ENCODE peak calls at places on chromosomes 5 and 9, in ten cellular contexts. B, I, N, M, O, G, Z, S, C and R are unnamed samples.
A peak's percentile ranks its signal among the peaks of the same experiment; 100 is the strongest.

GRCh38 chr9:37969130-37969529 is 65.2 kb upstream of the SLC25A51 start:
- DNase-seq in B (no peak), M (no peak), C (peak; percentile 71), G (peak; percentile 94), I (no peak), S (peak; percentile 18), O (peak; percentile 81), Z (no peak), N (no peak), R (no peak)

GRCh38 chr5:149735066-149735465 is 5.0 kb downstream of the PPARGC1B start:
- DNase-seq in Z (no peak), B (no peak), C (no peak), M (no peak), G (no peak), O (peak; percentile 13), I (no peak), S (no peak), N (no peak), R (no peak)

GRCh38 chr5:169875091-169875727 is 105.1 kb downstream of the INSYN2B start:
- DNase-seq in G (no peak), I (no peak), O (peak; percentile 72), C (no peak), B (no peak), M (no peak), Z (no peak), N (no peak), S (no peak), R (no peak)

GRCh38 chr5:4375640-4376039 is 764.5 kb upstream of the ADAMTS16 start:
- DNase-seq in Z (no peak), G (no peak), N (no peak), B (no peak), M (no peak), C (no peak), S (no peak), I (no peak), O (no peak), R (no peak)

GRCh38 chr5:74660863-74661262 is 20.3 kb upstream of the ENC1 start:
- DNase-seq in B (no peak), N (no peak), O (no peak), S (no peak), I (no peak), G (no peak), M (no peak), C (no peak), Z (no peak), R (peak; percentile 17)

GRCh38 chr5:153907170-153907775 is 131.4 kb downstream of the FAM114A2 start:
- DNase-seq in G (no peak), S (no peak), N (no peak), O (no peak), M (no peak), B (no peak), C (no peak), Z (no peak), I (no peak), R (no peak)

GRCh38 chr5:32264954-32265572 is 47.7 kb downstream of the MTMR12 start:
- DNase-seq in I (no peak), N (no peak), S (no peak), B (no peak), Z (no peak), C (no peak), G (no peak), O (no peak), M (no peak), R (no peak)

GRCh38 chr9:7656648-7657047 is 142.9 kb downstream of the DMAC1 start:
- DNase-seq in S (no peak), I (no peak), C (no peak), O (peak; percentile 6), N (no peak), M (no peak), G (peak; percentile 46), Z (no peak), B (no peak), R (no peak)

GRCh38 chr5:171709930-171710329 is 75.7 kb upstream of the SMIM23 start:
- DNase-seq in Z (no peak), B (peak; percentile 42), N (no peak), O (no peak), S (no peak), C (no peak), G (no peak), M (no peak), I (no peak), R (peak; percentile 47)

GRCh38 chr5:147373328-147373727 is 136.5 kb downstream of the DPYSL3 start:
- DNase-seq in Z (no peak), S (no peak), G (no peak), O (no peak), I (no peak), M (no peak), C (no peak), B (no peak), N (no peak), R (no peak)

GRCh38 chr5:147371290-147371689 is 136.5 kb downstream of the STK32A start:
- DNase-seq in M (no peak), B (no peak), N (no peak), S (no peak), O (no peak), I (no peak), G (no peak), C (no peak), Z (no peak), R (no peak)

DNA sequence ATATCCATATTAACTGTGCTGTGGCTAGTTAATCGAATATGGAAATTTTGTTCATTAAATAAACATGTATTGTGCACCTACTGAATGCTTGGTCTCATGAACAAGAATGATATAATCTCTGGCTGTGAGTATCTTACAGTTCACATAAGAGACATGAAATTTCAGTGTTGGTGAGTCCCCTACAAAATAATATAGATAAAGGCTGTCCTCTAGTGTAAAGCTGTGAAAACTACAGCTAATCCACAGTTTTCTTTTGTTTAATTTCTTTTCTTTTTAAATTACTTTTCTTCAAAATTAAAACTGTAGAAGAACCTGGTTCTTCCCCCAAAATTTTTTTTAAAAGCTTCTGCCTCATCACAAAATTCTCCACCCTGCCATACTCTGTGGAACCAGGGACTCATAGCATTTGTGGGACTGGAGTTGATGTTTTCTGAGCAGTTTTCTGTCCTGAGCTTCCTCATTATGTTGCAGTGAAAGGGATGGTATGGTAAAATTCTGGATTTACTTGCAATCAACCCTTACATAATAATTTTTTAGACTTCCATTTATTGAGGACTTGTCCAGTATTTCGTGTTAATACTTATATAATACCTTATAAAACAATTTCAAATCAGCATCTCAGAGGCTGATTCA is 135.0 kb downstream of the STK32A start:
- DNase-seq in C (no peak), N (no peak), I (no peak), O (peak; percentile 38), G (no peak), M (no peak), S (no peak), B (no peak), Z (no peak), R (no peak)
- TF ChIP-seq CTCF in C (peak; percentile 32), N (no peak), I (peak; percentile 9), O (peak; percentile 59), G (peak; percentile 41), M (peak; percentile 64), S (peak; percentile 96), B (peak; percentile 58), Z (peak; percentile 71), R (peak; percentile 51)

DNA sequence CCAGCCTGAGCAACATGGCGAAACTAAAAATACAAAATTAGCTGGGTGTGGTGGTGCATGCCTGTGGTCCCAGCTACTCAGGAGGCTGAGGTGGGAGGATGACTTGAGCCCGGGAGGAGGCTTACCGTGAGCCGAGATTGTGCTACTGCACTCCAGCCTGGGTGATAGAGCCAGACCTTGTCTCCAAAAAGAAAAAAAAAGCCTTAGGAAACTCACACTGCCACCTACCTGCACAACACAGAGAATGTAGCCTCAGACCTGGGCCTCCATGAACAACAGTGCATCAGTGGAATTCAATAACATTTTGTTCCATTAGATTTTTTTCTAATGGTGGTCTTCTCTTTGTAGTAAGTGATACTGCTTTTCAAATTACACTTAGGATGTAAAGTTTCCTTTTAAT is 63.8 kb upstream of the RARS1 start:
- DNase-seq in G (no peak), Z (no peak), N (no peak), M (no peak), S (no peak), C (no peak), I (no peak), B (no peak), O (no peak), R (no peak)
- TF ChIP-seq CTCF in G (peak; percentile 22), Z (no peak), N (no peak), M (peak; percentile 28), S (peak; percentile 36), C (no peak), I (no peak), B (no peak), O (no peak), R (no peak)

GRCh38 chr5:7589800-7590199 is 193.9 kb downstream of the ADCY2 start:
- DNase-seq in Z (no peak), O (no peak), C (no peak), S (no peak), I (no peak), N (no peak), B (no peak), G (no peak), M (no peak), R (no peak)

GRCh38 chr5:7597058-7597457 is 201.1 kb downstream of the ADCY2 start:
- DNase-seq in G (no peak), C (no peak), Z (no peak), S (no peak), B (no peak), O (no peak), N (no peak), M (no peak), I (no peak), R (no peak)

GRCh38 chr5:7592910-7593309 is 197.0 kb downstream of the ADCY2 start:
- DNase-seq in S (no peak), N (peak; percentile 54), O (no peak), G (no peak), I (peak; percentile 6), Z (peak; percentile 26), B (no peak), C (no peak), M (no peak), R (no peak)
- TF ChIP-seq CTCF in S (peak; percentile 62), N (no peak), O (no peak), G (no peak), I (peak; percentile 28), Z (peak; percentile 58), B (peak; percentile 19), C (no peak), M (peak; percentile 65), R (no peak)

GRCh38 chr9:100600511-100601079 is 22.7 kb downstream of the CAVIN4 start:
- DNase-seq in B (no peak), S (no peak), N (no peak), I (no peak), M (no peak), C (no peak), G (no peak), O (no peak), Z (no peak), R (no peak)

GRCh38 chr9:100601216-100601615 is 23.3 kb downstream of the CAVIN4 start:
- DNase-seq in M (peak; percentile 72), C (no peak), I (peak; percentile 61), S (no peak), B (no peak), G (peak; percentile 64), N (peak; percentile 75), Z (peak; percentile 52), O (peak; percentile 73), R (no peak)

GRCh38 chr9:100597236-100597635 is 19.4 kb downstream of the CAVIN4 start:
- DNase-seq in S (no peak), O (no peak), G (no peak), B (no peak), N (no peak), C (no peak), Z (no peak), M (no peak), I (no peak), R (no peak)

GRCh38 chr9:100598641-100599145 is 20.8 kb downstream of the CAVIN4 start:
- DNase-seq in O (peak; percentile 80), B (peak; percentile 93), S (peak; percentile 96), G (peak; percentile 91), I (peak; percentile 72), N (peak; percentile 88), Z (peak; percentile 82), C (peak; percentile 83), M (peak; percentile 74), R (no peak)

GRCh38 chr9:100602302-100602930 is 24.5 kb downstream of the CAVIN4 start:
- DNase-seq in S (no peak), B (no peak), C (no peak), N (peak; percentile 61), I (peak; percentile 28), Z (peak; percentile 45), G (peak; percentile 51), M (peak; percentile 44), O (peak; percentile 62), R (no peak)
- TF ChIP-seq CTCF in S (peak; percentile 85), B (peak; percentile 72), C (peak; percentile 68), N (peak; percentile 70), I (peak; percentile 44), Z (peak; percentile 80), G (peak; percentile 31), M (peak; percentile 82), O (peak; percentile 73), R (peak; percentile 61)